ENCODE peak calls at places on chromosomes 12 and 14, in nine cellular contexts. C, P, X, M, B, Q, O, J and A are unnamed samples.

GRCh38 chr14:21039059-21039422 is 3.1 kb upstream of the RNASE7 start:
- DNase-seq in C (peak), P (no peak), X (peak), M (peak), B (peak), Q (no peak), O (no peak), J (peak), A (no peak)

GRCh38 chr12:13211859-13212664 is 15.5 kb downstream of the EMP1 start:
- DNase-seq in C (peak), P (no peak), X (no peak), M (peak), B (peak), Q (peak), O (peak), J (peak), A (no peak)

GRCh38 chr12:23049180-23049579 is 424.2 kb downstream of the ETNK1 start:
- DNase-seq in C (peak), P (no peak), X (no peak), M (no peak), B (no peak), Q (no peak), O (peak), J (no peak), A (no peak)

GRCh38 chr14:89652352-89652751 is 235.3 kb upstream of the FOXN3 start:
- DNase-seq in C (no peak), P (no peak), X (no peak), M (no peak), B (no peak), Q (no peak), O (no peak), J (no peak), A (no peak)

GRCh38 chr14:104151028-104151385 is 12.6 kb downstream of the KIF26A start:
- DNase-seq in C (no peak), P (no peak), X (no peak), M (no peak), B (no peak), Q (no peak), O (no peak), J (no peak), A (no peak)

GRCh38 chr14:34018125-34018524 is 67.3 kb upstream of the EGLN3 start:
- DNase-seq in C (no peak), P (no peak), X (no peak), M (no peak), B (no peak), Q (no peak), O (no peak), J (no peak), A (no peak)

GRCh38 chr12:6536894-6537579 is 2.7 kb downstream of the GAPDH start:
- DNase-seq in C (no peak), P (peak), X (no peak), M (no peak), B (no peak), Q (no peak), O (no peak), J (peak), A (no peak)

GRCh38 chr12:46950116-46950515 is 124.3 kb upstream of the SLC38A4 start:
- DNase-seq in C (no peak), P (no peak), X (no peak), M (no peak), B (no peak), Q (no peak), O (no peak), J (no peak), A (no peak)

GRCh38 chr14:78967111-78967809 is 797.1 kb downstream of the NRXN3 start:
- DNase-seq in C (peak), P (no peak), X (no peak), M (no peak), B (no peak), Q (no peak), O (no peak), J (no peak), A (peak)

GRCh38 chr14:60222820-60223219 is 26.2 kb upstream of the PPM1A start:
- DNase-seq in C (no peak), P (no peak), X (no peak), M (no peak), B (peak), Q (no peak), O (no peak), J (no peak), A (no peak)

GRCh38 chr14:58535084-58535483 is 102.7 kb upstream of the DACT1 start:
- DNase-seq in C (peak), P (no peak), X (no peak), M (no peak), B (no peak), Q (no peak), O (no peak), J (no peak), A (peak)

GRCh38 chr12:120886194-120887018 is 17.8 kb downstream of the SPPL3 start:
- DNase-seq in C (no peak), P (no peak), X (no peak), M (no peak), B (no peak), Q (no peak), O (peak), J (no peak), A (no peak)

GRCh38 chr12:78038986-78039385 is 208.3 kb downstream of the NAV3 start:
- DNase-seq in C (no peak), P (no peak), X (no peak), M (no peak), B (no peak), Q (no peak), O (no peak), J (no peak), A (no peak)

GRCh38 chr12:130437555-130438242 is 100.0 kb downstream of the PIWIL1 start:
- DNase-seq in C (no peak), P (no peak), X (no peak), M (no peak), B (no peak), Q (no peak), O (no peak), J (no peak), A (no peak)

GRCh38 chr14:55926007-55926406 is 192.2 kb upstream of the PELI2 start:
- DNase-seq in C (no peak), P (no peak), X (no peak), M (no peak), B (no peak), Q (no peak), O (no peak), J (no peak), A (no peak)

GRCh38 chr12:78680596-78680995 is 184.0 kb upstream of the SYT1 start:
- DNase-seq in C (no peak), P (no peak), X (no peak), M (peak), B (no peak), Q (no peak), O (no peak), J (peak), A (no peak)

GRCh38 chr14:77856930-77857329 is 57.0 kb downstream of the ADCK1 start:
- DNase-seq in C (no peak), P (no peak), X (no peak), M (no peak), B (no peak), Q (no peak), O (no peak), J (no peak), A (no peak)

GRCh38 chr12:130160711-130161231 is 1.5 kb upstream of the FZD10 start:
- DNase-seq in C (no peak), P (no peak), X (no peak), M (no peak), B (no peak), Q (no peak), O (no peak), J (peak), A (no peak)

GRCh38 chr14:43901950-43902349 is 605.1 kb downstream of the FSCB start:
- DNase-seq in C (no peak), P (no peak), X (no peak), M (no peak), B (no peak), Q (no peak), O (no peak), J (no peak), A (no peak)

GRCh38 chr14:101965145-101965531 is 765 bp downstream of the DYNC1H1 start:
- DNase-seq in C (peak), P (peak), X (peak), M (peak), B (peak), Q (no peak), O (peak), J (peak), A (no peak)

GRCh38 chr12:59660148-59660547 is 64.3 kb downstream of the SLC16A7 start:
- DNase-seq in C (no peak), P (no peak), X (no peak), M (no peak), B (no peak), Q (no peak), O (no peak), J (no peak), A (no peak)

GRCh38 chr12:3751151-3752095 is 1.5 kb downstream of the CRACR2A start:
- DNase-seq in C (no peak), P (no peak), X (peak), M (no peak), B (no peak), Q (no peak), O (no peak), J (no peak), A (no peak)

GRCh38 chr12:94807951-94808350 is 157.6 kb upstream of the TMCC3 start:
- DNase-seq in C (no peak), P (no peak), X (no peak), M (no peak), B (no peak), Q (no peak), O (no peak), J (no peak), A (no peak)

GRCh38 chr14:21940887-21941855 is 267.6 kb upstream of the OR4E1 start:
- DNase-seq in C (peak), P (no peak), X (no peak), M (peak), B (no peak), Q (peak), O (no peak), J (peak), A (no peak)

GRCh38 chr12:109716092-109716479 is 2.5 kb downstream of the FAM222A start:
- DNase-seq in C (no peak), P (no peak), X (no peak), M (no peak), B (no peak), Q (no peak), O (no peak), J (no peak), A (no peak)

GRCh38 chr12:109713187-109713984 is at the start of gene FAM222A:
- DNase-seq in C (peak), P (peak), X (peak), M (peak), B (peak), Q (peak), O (peak), J (peak), A (peak)

GRCh38 chr12:109714913-109715244 is 1.3 kb downstream of the FAM222A start:
- DNase-seq in C (no peak), P (no peak), X (no peak), M (no peak), B (no peak), Q (no peak), O (no peak), J (no peak), A (no peak)

GRCh38 chr12:109715310-109716091 is 1.9 kb downstream of the FAM222A start:
- DNase-seq in C (no peak), P (no peak), X (no peak), M (peak), B (no peak), Q (no peak), O (peak), J (peak), A (no peak)

GRCh38 chr12:109714141-109714912 is 702 bp downstream of the FAM222A start:
- DNase-seq in C (peak), P (peak), X (no peak), M (peak), B (peak), Q (peak), O (peak), J (peak), A (no peak)
- TF ChIP-seq CTCF in C (peak), P (no peak), X (peak), M (peak), B (no peak), Q (peak), O (peak), J (peak), A (peak)

DNA sequence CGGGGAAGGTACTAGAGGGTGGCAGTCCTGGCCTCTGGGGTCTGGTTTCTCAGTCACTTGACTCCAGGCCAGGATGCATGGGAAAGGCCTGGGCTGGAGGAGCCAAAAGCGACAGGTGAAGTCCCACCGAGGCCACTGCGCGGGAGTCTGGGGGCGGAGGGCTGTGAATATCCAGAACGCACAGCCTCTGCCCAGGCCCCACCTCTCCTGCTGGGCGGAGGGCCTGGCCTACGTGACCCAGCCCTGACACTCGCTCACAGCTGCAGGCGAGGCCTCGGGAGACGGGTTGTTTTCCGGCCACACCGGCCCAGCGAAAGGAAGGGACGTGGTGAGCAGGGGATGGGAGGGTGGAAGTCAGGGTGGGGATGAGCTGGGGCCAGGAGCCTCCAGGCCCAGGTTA is 91.2 kb downstream of the RFLNA start:
- DNase-seq in C (peak), P (no peak), X (no peak), M (no peak), B (no peak), Q (no peak), O (no peak), J (no peak), A (no peak)
- H3K4me3 ChIP-seq in C (peak), P (peak), X (no peak), M (no peak), B (no peak), Q (peak), O (no peak), J (no peak), A (peak)

DNA sequence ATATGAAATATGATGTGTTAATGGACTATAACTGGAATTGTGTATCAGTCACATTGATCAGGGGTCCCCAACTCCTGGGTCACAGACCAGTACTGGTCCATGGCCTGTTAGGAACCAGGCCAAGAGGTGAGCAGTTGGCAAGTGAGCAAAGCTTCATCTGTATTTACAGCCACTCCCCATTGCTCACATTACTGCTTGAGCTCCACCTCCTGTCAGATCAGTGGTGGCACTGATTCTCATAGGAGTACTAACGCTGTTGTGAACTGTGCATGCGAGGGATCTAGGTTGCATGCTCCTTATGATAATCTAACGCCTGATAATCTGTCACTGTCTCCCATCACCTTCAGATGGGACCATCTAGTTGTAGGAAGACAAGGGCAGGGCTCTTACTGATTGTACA is 72.3 kb downstream of the CDK17 start:
- DNase-seq in C (no peak), P (no peak), X (no peak), M (no peak), B (no peak), Q (no peak), O (no peak), J (no peak), A (no peak)
- TF ChIP-seq CTCF in C (no peak), P (no peak), X (no peak), M (no peak), B (no peak), Q (no peak), O (no peak), J (no peak), A (no peak)

DNA sequence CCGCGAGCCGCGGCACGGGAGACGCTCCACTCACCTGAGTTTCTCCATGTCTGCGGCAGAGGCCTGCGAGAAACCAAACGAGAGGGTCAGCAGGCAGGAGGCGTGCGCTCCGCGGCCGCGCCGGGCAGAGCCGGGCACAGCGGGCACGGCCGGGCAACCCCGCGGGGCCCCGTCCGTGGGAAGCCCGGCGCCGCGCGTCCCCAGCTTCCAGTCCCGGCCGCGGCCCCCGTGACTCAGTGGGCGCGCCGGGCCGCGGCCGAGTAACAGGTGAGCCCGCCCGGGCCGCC is 19.4 kb downstream of the BEGAIN start:
- DNase-seq in C (no peak), P (no peak), X (no peak), M (no peak), B (no peak), Q (no peak), O (no peak), J (no peak), A (no peak)
- H3K4me3 ChIP-seq in C (no peak), P (no peak), X (peak), M (peak), B (no peak), Q (peak), O (no peak), J (no peak), A (no peak)

GRCh38 chr12:53060721-53061276 is 10.9 kb downstream of the TNS2 start:
- DNase-seq in C (no peak), P (no peak), X (no peak), M (no peak), B (peak), Q (no peak), O (no peak), J (no peak), A (no peak)

GRCh38 chr12:53060064-53060720 is 10.3 kb downstream of the TNS2 start:
- DNase-seq in C (no peak), P (no peak), X (no peak), M (no peak), B (no peak), Q (no peak), O (no peak), J (no peak), A (no peak)

GRCh38 chr12:53062977-53063707 is 13.3 kb downstream of the TNS2 start:
- DNase-seq in C (no peak), P (no peak), X (no peak), M (no peak), B (no peak), Q (no peak), O (no peak), J (peak), A (no peak)

GRCh38 chr12:53062011-53062961 is 12.4 kb downstream of the TNS2 start:
- DNase-seq in C (no peak), P (no peak), X (no peak), M (no peak), B (no peak), Q (no peak), O (no peak), J (peak), A (no peak)

GRCh38 chr12:53061404-53062010 is 11.6 kb downstream of the TNS2 start:
- DNase-seq in C (peak), P (no peak), X (no peak), M (peak), B (peak), Q (peak), O (no peak), J (peak), A (no peak)
- TF ChIP-seq CTCF in C (peak), P (peak), X (no peak), M (peak), B (no peak), Q (peak), O (peak), J (peak), A (peak)

GRCh38 chr12:103468837-103469236 is 26.9 kb downstream of the C12orf42 start:
- DNase-seq in C (no peak), P (no peak), X (no peak), M (no peak), B (no peak), Q (no peak), O (no peak), J (peak), A (no peak)

GRCh38 chr12:103475073-103475472 is 20.7 kb downstream of the C12orf42 start:
- DNase-seq in C (no peak), P (no peak), X (no peak), M (no peak), B (no peak), Q (no peak), O (no peak), J (no peak), A (no peak)

GRCh38 chr12:103470664-103471063 is 25.1 kb downstream of the C12orf42 start:
- DNase-seq in C (no peak), P (no peak), X (no peak), M (no peak), B (no peak), Q (no peak), O (no peak), J (no peak), A (no peak)

DNA sequence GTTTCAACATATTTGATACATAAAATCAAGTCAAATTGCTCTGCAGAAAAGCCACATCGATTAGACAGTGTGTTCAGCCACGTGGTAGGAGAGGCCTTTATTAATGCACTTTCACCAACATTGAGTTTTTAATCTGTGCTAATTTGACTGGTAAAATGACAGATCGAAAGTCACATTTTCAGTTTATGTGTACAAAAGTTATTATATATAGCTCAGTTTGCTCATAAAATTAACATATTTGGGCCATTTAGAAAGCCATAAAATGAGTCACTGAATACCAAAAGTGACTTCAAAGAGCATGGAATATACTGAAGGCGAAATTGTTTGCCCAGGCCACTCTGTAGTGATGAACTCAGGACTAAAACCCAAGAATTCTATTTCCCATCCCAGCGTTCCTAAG is 26.1 kb downstream of the C12orf42 start:
- DNase-seq in C (no peak), P (no peak), X (no peak), M (no peak), B (no peak), Q (no peak), O (no peak), J (no peak), A (no peak)
- H3K4me3 ChIP-seq in C (no peak), P (no peak), X (no peak), M (no peak), B (no peak), Q (no peak), O (no peak), J (no peak), A (no peak)